ENCODE peak calls at places on chromosomes 2 and 18, in six cellular contexts. B is keratinocyte, Y is pancreas, I is PC-9, V is BJ, N is lower lobe of right lung. U is an unnamed sample.
A peak's percentile ranks its signal among the peaks of the same experiment; 100 is the strongest.

GRCh38 chr2:29223851-29224692 is 108.9 kb downstream of the CLIP4 start:
- DNase-seq in B (peak; percentile 28), Y (peak; percentile 41), I (peak; percentile 73), V (no peak), N (peak; percentile 66), U (no peak)

GRCh38 chr2:215911686-215912085 is 101.7 kb downstream of the MREG start:
- DNase-seq in B (no peak), Y (no peak), I (no peak), V (no peak), N (no peak), U (no peak)

GRCh38 chr2:147623328-147623727 is 221.5 kb upstream of the ACVR2A start:
- DNase-seq in B (no peak), Y (no peak), I (no peak), V (no peak), N (no peak), U (peak; percentile 10)

GRCh38 chr2:187842978-187843847 is 289.0 kb upstream of the TFPI start:
- DNase-seq in B (peak; percentile 28), Y (no peak), I (peak; percentile 0), V (peak; percentile 3), N (no peak), U (peak; percentile 57)

GRCh38 chr2:60247471-60247870 is 306.0 kb downstream of the BCL11A start:
- DNase-seq in B (no peak), Y (no peak), I (no peak), V (no peak), N (no peak), U (no peak)

GRCh38 chr2:142966281-142966680 is 88.8 kb downstream of the KYNU start:
- DNase-seq in B (no peak), Y (no peak), I (no peak), V (no peak), N (no peak), U (no peak)

GRCh38 chr2:21289994-21290393 is 166.2 kb downstream of the TDRD15 start:
- DNase-seq in B (no peak), Y (no peak), I (no peak), V (no peak), N (no peak), U (no peak)

GRCh38 chr2:212076456-212076855 is 462.1 kb downstream of the ERBB4 start:
- DNase-seq in B (no peak), Y (no peak), I (no peak), V (no peak), N (no peak), U (no peak)

GRCh38 chr18:48836231-48836805 is 114.4 kb downstream of the SMAD7 start:
- DNase-seq in B (no peak), Y (no peak), I (no peak), V (no peak), N (peak; percentile 9), U (no peak)

GRCh38 chr18:8121942-8122480 is 487.2 kb upstream of the RAB12 start:
- DNase-seq in B (no peak), Y (no peak), I (peak; percentile 71), V (peak; percentile 35), N (no peak), U (no peak)

GRCh38 chr2:105557515-105557914 is 158.7 kb upstream of the FHL2 start:
- DNase-seq in B (no peak), Y (no peak), I (no peak), V (no peak), N (no peak), U (no peak)

GRCh38 chr2:190871539-190871938 is 9.1 kb upstream of the GLS start:
- DNase-seq in B (no peak), Y (no peak), I (no peak), V (no peak), N (no peak), U (no peak)
- H3K4me3 ChIP-seq in B (no peak overlapping the region), Y (no peak overlapping the region), I (no peak overlapping the region), V (no peak overlapping the region), N (no peak overlapping the region), U (no peak overlapping the region)

GRCh38 chr2:120343100-120343432 is 2.9 kb upstream of the INHBB start:
- DNase-seq in B (no peak), Y (no peak), I (no peak), V (no peak), N (no peak), U (no peak)
- H3K4me3 ChIP-seq in B (no peak overlapping the region), Y (peak overlapping the region; percentile 1), I (peak overlapping the region; percentile 77), V (no peak overlapping the region), N (peak overlapping the region; percentile 57), U (no peak overlapping the region)

DNA sequence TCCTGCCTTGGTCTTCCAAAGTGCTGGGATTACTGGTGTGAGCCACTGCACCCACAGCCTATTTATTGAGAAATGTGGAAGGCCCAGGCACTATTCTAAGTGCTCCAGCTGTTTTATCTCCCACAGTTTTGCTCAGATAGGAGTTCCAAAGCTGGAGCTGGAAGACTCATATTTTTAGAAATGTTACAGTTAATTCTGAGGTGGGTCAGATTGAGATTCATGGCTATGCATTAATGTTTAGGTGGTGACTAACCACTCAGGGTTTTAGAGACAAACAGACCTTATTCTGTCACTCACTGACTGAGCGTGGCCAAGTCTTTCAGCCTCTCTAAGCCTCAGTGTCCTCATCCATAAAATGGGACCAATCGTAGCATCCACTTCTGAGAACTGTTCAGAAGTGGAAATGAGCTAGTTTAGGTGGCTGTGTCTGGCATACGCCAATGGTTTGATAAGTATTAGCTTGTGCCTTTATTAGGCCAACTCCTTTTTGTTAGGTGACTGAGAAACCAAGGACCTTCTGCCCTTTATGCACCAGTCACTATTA is 4.3 kb upstream of the CASP8 start:
- DNase-seq in B (no peak), Y (no peak), I (no peak), V (no peak), N (no peak), U (no peak)
- H3K4me3 ChIP-seq in B (no peak overlapping the region), Y (no peak overlapping the region), I (no peak overlapping the region), V (no peak overlapping the region), N (no peak overlapping the region), U (no peak overlapping the region)

GRCh38 chr2:240233891-240234502 is 93.5 kb upstream of the OTOS start:
- DNase-seq in B (no peak), Y (peak; percentile 63), I (no peak), V (no peak), N (peak; percentile 57), U (no peak)
- H3K4me3 ChIP-seq in B (no peak overlapping the region), Y (no peak overlapping the region), I (peak overlapping the region; percentile 11), V (no peak overlapping the region), N (peak overlapping the region; percentile 8), U (no peak overlapping the region)

GRCh38 chr18:63317556-63317946 is 2.0 kb downstream of the BCL2 start:
- DNase-seq in B (no peak), Y (no peak), I (no peak), V (no peak), N (no peak), U (no peak)

GRCh38 chr18:63317982-63318881 is 1.3 kb downstream of the BCL2 start:
- DNase-seq in B (no peak), Y (peak; percentile 40), I (no peak), V (no peak), N (peak; percentile 71), U (no peak)

GRCh38 chr18:63314991-63315662 is 4.4 kb downstream of the BCL2 start:
- DNase-seq in B (no peak), Y (no peak), I (no peak), V (no peak), N (no peak), U (no peak)

GRCh38 chr18:63315879-63316278 is 3.7 kb downstream of the BCL2 start:
- DNase-seq in B (no peak), Y (no peak), I (no peak), V (no peak), N (no peak), U (no peak)

DNA sequence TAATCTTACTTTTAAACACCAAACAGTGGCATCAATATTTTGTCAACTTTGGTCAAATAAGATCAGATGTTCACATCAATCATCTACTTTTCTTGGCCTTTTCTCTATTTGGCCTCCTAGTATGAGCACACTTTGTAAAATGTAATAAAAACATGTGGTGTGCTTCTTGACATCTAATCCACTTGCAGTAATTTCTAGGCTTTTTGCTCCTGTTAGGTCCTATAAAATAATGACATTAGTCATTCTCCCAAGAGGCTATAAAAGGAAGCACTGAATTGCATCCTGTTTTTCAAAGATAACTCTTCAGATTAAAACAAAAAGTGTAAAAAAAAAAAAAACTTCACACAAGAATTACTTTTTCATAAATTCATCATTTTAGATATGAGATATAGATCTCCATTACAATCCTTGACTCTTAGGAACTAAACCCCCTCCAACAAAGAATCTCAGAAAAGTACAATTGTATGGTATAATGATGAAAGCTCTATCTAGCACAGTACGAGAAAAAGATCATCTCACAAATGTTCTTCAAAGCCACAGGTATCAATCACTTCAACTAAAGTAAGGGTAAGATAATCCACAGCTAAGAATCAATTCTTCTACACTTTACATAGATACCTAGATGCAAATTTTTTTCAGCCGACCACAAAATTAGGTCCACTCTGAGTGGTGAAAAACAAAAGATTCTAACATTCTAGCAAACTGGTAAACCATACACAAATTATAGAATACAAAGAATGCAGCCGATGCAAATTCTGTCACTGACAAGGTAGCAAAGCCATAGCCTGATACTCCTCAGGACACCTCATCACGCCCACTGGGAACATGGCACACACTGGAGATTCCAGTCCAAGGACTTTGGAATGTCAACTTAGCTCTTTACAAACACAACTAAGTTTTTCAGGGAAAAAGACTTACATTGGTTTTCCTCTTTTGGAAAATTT is 2.7 kb downstream of the BCL2 start:
- DNase-seq in B (no peak), Y (no peak), I (no peak), V (no peak), N (no peak), U (no peak)
- H3K4me3 ChIP-seq in B (no peak overlapping the region), Y (peak overlapping the region; percentile 50), I (no peak overlapping the region), V (no peak overlapping the region), N (peak overlapping the region; percentile 73), U (no peak overlapping the region)

GRCh38 chr18:58947136-58947732 is 82.6 kb downstream of the ZNF532 start:
- DNase-seq in B (no peak), Y (no peak), I (no peak), V (no peak), N (no peak), U (no peak)
- H3K4me3 ChIP-seq in B (no peak overlapping the region), Y (no peak overlapping the region), I (no peak overlapping the region), V (no peak overlapping the region), N (no peak overlapping the region), U (no peak overlapping the region)

GRCh38 chr2:11481426-11481788 is 15.4 kb upstream of the E2F6 start:
- DNase-seq in B (no peak), Y (no peak), I (no peak), V (no peak), N (no peak), U (no peak)

GRCh38 chr2:11480859-11481258 is 14.9 kb upstream of the E2F6 start:
- DNase-seq in B (no peak), Y (no peak), I (no peak), V (no peak), N (no peak), U (no peak)

GRCh38 chr2:11483806-11484147 is 17.8 kb upstream of the E2F6 start:
- DNase-seq in B (no peak), Y (no peak), I (no peak), V (no peak), N (no peak), U (no peak)

GRCh38 chr2:11481789-11482472 is 16.0 kb upstream of the E2F6 start:
- DNase-seq in B (no peak), Y (no peak), I (no peak), V (no peak), N (no peak), U (no peak)

GRCh38 chr2:11482473-11483031 is 16.6 kb upstream of the E2F6 start:
- DNase-seq in B (no peak), Y (no peak), I (no peak), V (no peak), N (no peak), U (no peak)
- H3K4me3 ChIP-seq in B (peak overlapping the region; percentile 39), Y (peak overlapping the region; percentile 55), I (no peak overlapping the region), V (no peak overlapping the region), N (peak overlapping the region; percentile 41), U (no peak overlapping the region)